ENCODE peak calls at places on chromosomes 13 and 19, in seven cellular contexts. O is GM10248; Y is ascending aorta; E is CD8-positive, alpha-beta T cell; C is BJ; J is dorsolateral prefrontal cortex; T is HFFc6. Q is an unnamed sample.

GRCh38 chr19:1910169-1910568 is 5.0 kb downstream of the ADAT3 start:
- DNase-seq in O (no peak), Y (no peak), E (no peak), C (no peak), J (no peak), T (peak), Q (no peak)

GRCh38 chr13:47548294-47548825 is 452.7 kb downstream of the SUCLA2 start:
- DNase-seq in O (no peak), Y (no peak), E (no peak), C (no peak), J (no peak), T (no peak), Q (no peak)

GRCh38 chr19:10424011-10424637 is 3.8 kb downstream of the PDE4A start:
- DNase-seq in O (peak), Y (no peak), E (peak), C (no peak), J (peak), T (peak), Q (peak)

GRCh38 chr13:36789061-36789460 is 30.0 kb upstream of the RFXAP start:
- DNase-seq in O (no peak), Y (no peak), E (no peak), C (no peak), J (no peak), T (no peak), Q (no peak)

GRCh38 chr13:28548872-28549271 is 53.9 kb upstream of the FLT1 start:
- DNase-seq in O (no peak), Y (no peak), E (no peak), C (no peak), J (no peak), T (no peak), Q (no peak)

GRCh38 chr13:50577806-50578205 is 265.7 kb downstream of the DLEU7 start:
- DNase-seq in O (no peak), Y (no peak), E (no peak), C (no peak), J (no peak), T (no peak), Q (no peak)

GRCh38 chr13:71770710-71771109 is 96.3 kb downstream of the DACH1 start:
- DNase-seq in O (no peak), Y (no peak), E (no peak), C (no peak), J (no peak), T (no peak), Q (no peak)

GRCh38 chr13:43333176-43333575 is 309.8 kb downstream of the DNAJC15 start:
- DNase-seq in O (no peak), Y (no peak), E (no peak), C (no peak), J (no peak), T (no peak), Q (no peak)

GRCh38 chr13:28329395-28330158 is 165.4 kb downstream of the FLT1 start:
- DNase-seq in O (no peak), Y (no peak), E (no peak), C (peak), J (no peak), T (peak), Q (no peak)

GRCh38 chr13:93786846-93787245 is 560.2 kb downstream of the GPC6 start:
- DNase-seq in O (no peak), Y (no peak), E (no peak), C (no peak), J (no peak), T (no peak), Q (no peak)

GRCh38 chr19:369256-369655 is 24.7 kb upstream of the MIER2 start:
- DNase-seq in O (no peak), Y (no peak), E (no peak), C (no peak), J (no peak), T (no peak), Q (no peak)

GRCh38 chr19:38306236-38306635 is 2.2 kb downstream of the C19orf33 start:
- DNase-seq in O (no peak), Y (no peak), E (no peak), C (no peak), J (no peak), T (no peak), Q (no peak)

GRCh38 chr19:2500157-2500556 is 24.2 kb downstream of the GADD45B start:
- DNase-seq in O (no peak), Y (no peak), E (no peak), C (no peak), J (no peak), T (no peak), Q (no peak)

GRCh38 chr13:27658569-27658968 is 36.9 kb downstream of the POLR1D start:
- DNase-seq in O (no peak), Y (no peak), E (no peak), C (peak), J (no peak), T (no peak), Q (no peak)

GRCh38 chr13:105908581-105908980 is 626.9 kb downstream of the EFNB2 start:
- DNase-seq in O (no peak), Y (no peak), E (no peak), C (no peak), J (no peak), T (no peak), Q (no peak)

GRCh38 chr19:18424122-18424889 is 5.1 kb downstream of the SSBP4 start:
- DNase-seq in O (no peak), Y (no peak), E (no peak), C (no peak), J (no peak), T (no peak), Q (no peak)

GRCh38 chr19:56566904-56567273 is 379 bp upstream of the ZNF470 start:
- DNase-seq in O (no peak), Y (no peak), E (no peak), C (no peak), J (peak), T (peak), Q (peak)

GRCh38 chr19:58059003-58059671 is at the start of gene ZNF135:
- DNase-seq in O (no peak), Y (peak), E (peak), C (peak), J (peak), T (no peak), Q (peak)

GRCh38 chr13:40749327-40749726 is 21.7 kb downstream of the MRPS31 start:
- DNase-seq in O (no peak), Y (no peak), E (no peak), C (no peak), J (no peak), T (no peak), Q (no peak)

GRCh38 chr13:44402902-44403719 is 29.5 kb downstream of the SERP2 start:
- DNase-seq in O (no peak), Y (no peak), E (no peak), C (no peak), J (no peak), T (no peak), Q (no peak)

GRCh38 chr13:52980695-52981094 is 47.9 kb upstream of the OLFM4 start:
- DNase-seq in O (no peak), Y (no peak), E (no peak), C (no peak), J (no peak), T (no peak), Q (no peak)

GRCh38 chr19:18488403-18488723 is 33.5 kb downstream of the ELL start:
- DNase-seq in O (no peak), Y (no peak), E (no peak), C (no peak), J (no peak), T (no peak), Q (no peak)

GRCh38 chr13:30186644-30187431 is 120.5 kb downstream of the KATNAL1 start:
- DNase-seq in O (no peak), Y (no peak), E (no peak), C (no peak), J (no peak), T (no peak), Q (no peak)

GRCh38 chr13:46296920-46297319 is 85.2 kb downstream of the LRRC63 start:
- DNase-seq in O (no peak), Y (no peak), E (no peak), C (peak), J (no peak), T (peak), Q (no peak)

GRCh38 chr19:31937983-31938382 is 407.4 kb upstream of the ZNF507 start:
- DNase-seq in O (no peak), Y (no peak), E (no peak), C (no peak), J (no peak), T (no peak), Q (no peak)

GRCh38 chr13:28379371-28380083 is 115.4 kb downstream of the FLT1 start:
- DNase-seq in O (no peak), Y (no peak), E (no peak), C (no peak), J (no peak), T (no peak), Q (no peak)

GRCh38 chr13:102901615-102902305 is 55.9 kb downstream of the ERCC5 start:
- DNase-seq in O (no peak), Y (no peak), E (no peak), C (no peak), J (no peak), T (peak), Q (no peak)

GRCh38 chr13:79659161-79659560 is 178.2 kb downstream of the NDFIP2 start:
- DNase-seq in O (no peak), Y (no peak), E (no peak), C (no peak), J (no peak), T (no peak), Q (peak)

GRCh38 chr13:65540064-65540635 is 1690.0 kb downstream of the PCDH9 start:
- DNase-seq in O (no peak), Y (no peak), E (no peak), C (peak), J (no peak), T (peak), Q (no peak)

GRCh38 chr13:38590796-38591507 is 95.9 kb upstream of the FREM2 start:
- DNase-seq in O (no peak), Y (no peak), E (no peak), C (no peak), J (no peak), T (no peak), Q (no peak)

GRCh38 chr13:69601661-69602060 is 506.0 kb upstream of the ATXN8OS start:
- DNase-seq in O (no peak), Y (no peak), E (no peak), C (no peak), J (no peak), T (no peak), Q (no peak)

GRCh38 chr19:53246498-53246897 is 8.2 kb downstream of the ZNF677 start:
- DNase-seq in O (peak), Y (no peak), E (no peak), C (no peak), J (no peak), T (no peak), Q (no peak)

GRCh38 chr13:112910616-112911280 is 58.3 kb upstream of the MCF2L start:
- DNase-seq in O (no peak), Y (no peak), E (no peak), C (no peak), J (no peak), T (no peak), Q (no peak)

GRCh38 chr13:98349731-98350305 is 172.7 kb upstream of the RNF113B start:
- DNase-seq in O (peak), Y (no peak), E (no peak), C (no peak), J (no peak), T (no peak), Q (no peak)
- TF ChIP-seq CTCF in O (peak), Y (no peak), E (no peak), C (no peak), J (no peak), T (no peak), Q (peak)

GRCh38 chr13:33931397-33931987 is 113.5 kb downstream of the RFC3 start:
- DNase-seq in O (no peak), Y (no peak), E (no peak), C (no peak), J (no peak), T (peak), Q (peak)
- TF ChIP-seq CTCF in O (peak), Y (peak), E (no peak), C (peak), J (peak), T (peak), Q (peak)

GRCh38 chr13:21256351-21256761 is 79.9 kb downstream of the MRPL57 start:
- DNase-seq in O (no peak), Y (no peak), E (no peak), C (no peak), J (no peak), T (no peak), Q (no peak)
- TF ChIP-seq CTCF in O (no peak), Y (no peak), E (no peak), C (no peak), J (no peak), T (no peak), Q (no peak)

GRCh38 chr13:100573121-100573520 is 15.5 kb downstream of the GGACT start:
- DNase-seq in O (peak), Y (no peak), E (peak), C (no peak), J (peak), T (peak), Q (peak)
- TF ChIP-seq CTCF in O (peak), Y (peak), E (peak), C (peak), J (peak), T (peak), Q (peak)

Q was measured in neural crest cell.